ENCODE peak calls at places on chromosomes 5 and 9, in eight cellular contexts. N is AG04450; V is stimulated activated CD8-positive, alpha-beta memory T cell treated with anti-CD3 and anti-CD28 coated beads, Interleukin-2, amount 100 ng/mL, for 48 hours; Z is AG20443; C is NCI-H2081; Q is OCI-M1; J is NCI-H2029 treated with DMSO at 0.1 percent for 48 hours; P is progenitor cell of endocrine pancreas. Y is an unnamed sample.

GRCh38 chr5:141780952-141781730 is 97.1 kb downstream of the PCDH1 start:
- DNase-seq in P (no peak), V (no peak), Q (no peak), C (no peak), Z (no peak), N (no peak), J (no peak), Y (no peak)

GRCh38 chr5:103037673-103038455 is 82.1 kb downstream of the GIN1 start:
- DNase-seq in Q (no peak), J (no peak), V (no peak), Z (no peak), N (no peak), C (no peak), P (no peak), Y (no peak)

GRCh38 chr9:19203058-19203457 is 27.4 kb upstream of the DENND4C start:
- DNase-seq in C (no peak), V (no peak), J (no peak), P (no peak), Z (no peak), N (no peak), Q (no peak), Y (no peak)

GRCh38 chr5:181223041-181223728 is at the start of gene TRIM41:
- DNase-seq in Q (no peak), C (no peak), N (peak), V (peak), P (peak), J (no peak), Z (peak), Y (peak)

GRCh38 chr9:117523531-117524153 is 108.8 kb upstream of the ASTN2 start:
- DNase-seq in Z (no peak), V (no peak), Q (peak), J (no peak), C (no peak), N (no peak), P (no peak), Y (no peak)

GRCh38 chr5:169667896-169668674 is 31.0 kb downstream of the DOCK2 start:
- DNase-seq in C (no peak), P (no peak), N (no peak), J (no peak), Z (peak), Q (no peak), V (no peak), Y (no peak)

GRCh38 chr5:89282832-89283510 is 400.0 kb upstream of the MEF2C start:
- DNase-seq in J (no peak), C (no peak), Z (peak), Q (no peak), N (no peak), P (no peak), V (no peak), Y (no peak)

GRCh38 chr5:124923131-124923530 is 176.7 kb upstream of the ZNF608 start:
- DNase-seq in N (no peak), Z (no peak), V (no peak), Q (no peak), J (peak), P (no peak), C (peak), Y (no peak)

GRCh38 chr5:75461679-75462078 is 49.8 kb downstream of the CERT1 start:
- DNase-seq in Z (peak), N (no peak), P (no peak), V (no peak), C (no peak), Q (no peak), J (no peak), Y (no peak)